ENCODE peak calls at places on chromosomes 7 and 10, in six cellular contexts. L is dorsolateral prefrontal cortex, C is GM13976, T is fibroblast of lung, O is HCT116, R is HFF-Myc. X is an unnamed sample.

GRCh38 chr7:17530741-17531417 is 232.4 kb downstream of the AHR start:
- DNase-seq in C (peak; percentile 11), R (no peak), L (no peak), T (peak; percentile 39), O (peak; percentile 26), X (no peak)

GRCh38 chr7:45219130-45219529 is 61.5 kb downstream of the RAMP3 start:
- DNase-seq in L (no peak), T (no peak), R (no peak), C (no peak), O (no peak), X (no peak)

GRCh38 chr7:98927125-98927524 is 48.8 kb downstream of the TRRAP start:
- DNase-seq in O (no peak), R (no peak), L (no peak), T (no peak), C (no peak), X (no peak)

GRCh38 chr10:124590216-124591122 is 128.8 kb downstream of the LHPP start:
- DNase-seq in L (peak; percentile 49), R (no peak), O (no peak), C (no peak), T (no peak), X (no peak)

GRCh38 chr10:101287922-101288638 is 58.8 kb upstream of the LBX1 start:
- DNase-seq in R (no peak), T (peak; percentile 41), O (peak; percentile 41), L (no peak), C (peak; percentile 47), X (no peak)

GRCh38 chr10:119149157-119149556 is 16.4 kb downstream of the SFXN4 start:
- DNase-seq in C (no peak), T (no peak), O (no peak), R (no peak), L (no peak), X (no peak)

GRCh38 chr7:158263110-158263963 is 324.3 kb downstream of the PTPRN2 start:
- DNase-seq in T (no peak), C (no peak), L (peak; percentile 17), R (no peak), O (no peak), X (no peak)

GRCh38 chr10:7945469-7946187 is 108.9 kb upstream of the GATA3 start:
- DNase-seq in L (no peak), R (no peak), T (peak; percentile 62), O (no peak), C (no peak), X (no peak)

GRCh38 chr10:79336276-79336675 is 11.0 kb upstream of the PPIF start:
- DNase-seq in C (no peak), L (no peak), T (no peak), O (no peak), R (no peak), X (no peak)

GRCh38 chr10:29865700-29866355 is 193.6 kb downstream of the JCAD start:
- DNase-seq in O (peak; percentile 16), R (no peak), C (no peak), T (no peak), L (no peak), X (no peak)

GRCh38 chr7:28458732-28459131 is 46.4 kb downstream of the CREB5 start:
- DNase-seq in T (peak; percentile 24), R (no peak), C (no peak), O (no peak), L (no peak), X (no peak)

GRCh38 chr7:155190608-155191536 is 106.8 kb upstream of the INSIG1 start:
- DNase-seq in O (no peak), L (no peak), R (no peak), T (peak; percentile 25), C (peak; percentile 87), X (peak; percentile 69)

GRCh38 chr7:46909601-46910051 is 672.3 kb downstream of the TNS3 start:
- DNase-seq in T (peak; percentile 72), C (no peak), L (no peak), R (no peak), O (no peak), X (no peak)

GRCh38 chr10:930415-931325 is 835 bp downstream of the LARP4B start:
- DNase-seq in O (no peak), L (no peak), R (no peak), C (no peak), T (peak; percentile 22), X (no peak)

GRCh38 chr7:132446666-132447217 is 129.5 kb downstream of the PLXNA4 start:
- DNase-seq in T (no peak), L (no peak), O (no peak), R (no peak), C (no peak), X (no peak)

GRCh38 chr7:5139998-5140397 is 50.0 kb upstream of the WIPI2 start:
- DNase-seq in T (peak; percentile 11), O (peak; percentile 39), R (no peak), L (no peak), C (peak; percentile 59), X (no peak)

GRCh38 chr7:156621628-156622027 is 18.9 kb upstream of the RNF32 start:
- DNase-seq in O (no peak), L (no peak), R (no peak), T (no peak), C (no peak), X (no peak)

GRCh38 chr7:54778696-54779285 is 19.8 kb upstream of the SEC61G start:
- DNase-seq in R (no peak), L (no peak), C (no peak), O (no peak), T (no peak), X (no peak)

GRCh38 chr7:97405842-97406241 is 288.3 kb downstream of the SDHAF3 start:
- DNase-seq in L (no peak), O (no peak), R (no peak), T (no peak), C (no peak), X (no peak)
- TF ChIP-seq CTCF in L (no peak), O (no peak), R (no peak), T (no peak), C (no peak), X (no peak)

GRCh38 chr10:72695496-72695895 is 3.6 kb downstream of the MCU start:
- DNase-seq in R (no peak), L (no peak), O (no peak), T (no peak), C (no peak), X (no peak)

GRCh38 chr10:72692897-72693598 is 1.1 kb downstream of the MCU start:
- DNase-seq in O (no peak), L (no peak), C (no peak), T (peak; percentile 40), R (no peak), X (no peak)

GRCh38 chr10:72692057-72692891 is at the start of gene MCU:
- DNase-seq in T (peak; percentile 92), C (peak; percentile 93), R (peak; percentile 62), O (no peak), L (peak; percentile 96), X (peak; percentile 88)

GRCh38 chr10:72693599-72693915 is 1.6 kb downstream of the MCU start:
- DNase-seq in O (no peak), T (no peak), L (no peak), R (no peak), C (no peak), X (no peak)

DNA sequence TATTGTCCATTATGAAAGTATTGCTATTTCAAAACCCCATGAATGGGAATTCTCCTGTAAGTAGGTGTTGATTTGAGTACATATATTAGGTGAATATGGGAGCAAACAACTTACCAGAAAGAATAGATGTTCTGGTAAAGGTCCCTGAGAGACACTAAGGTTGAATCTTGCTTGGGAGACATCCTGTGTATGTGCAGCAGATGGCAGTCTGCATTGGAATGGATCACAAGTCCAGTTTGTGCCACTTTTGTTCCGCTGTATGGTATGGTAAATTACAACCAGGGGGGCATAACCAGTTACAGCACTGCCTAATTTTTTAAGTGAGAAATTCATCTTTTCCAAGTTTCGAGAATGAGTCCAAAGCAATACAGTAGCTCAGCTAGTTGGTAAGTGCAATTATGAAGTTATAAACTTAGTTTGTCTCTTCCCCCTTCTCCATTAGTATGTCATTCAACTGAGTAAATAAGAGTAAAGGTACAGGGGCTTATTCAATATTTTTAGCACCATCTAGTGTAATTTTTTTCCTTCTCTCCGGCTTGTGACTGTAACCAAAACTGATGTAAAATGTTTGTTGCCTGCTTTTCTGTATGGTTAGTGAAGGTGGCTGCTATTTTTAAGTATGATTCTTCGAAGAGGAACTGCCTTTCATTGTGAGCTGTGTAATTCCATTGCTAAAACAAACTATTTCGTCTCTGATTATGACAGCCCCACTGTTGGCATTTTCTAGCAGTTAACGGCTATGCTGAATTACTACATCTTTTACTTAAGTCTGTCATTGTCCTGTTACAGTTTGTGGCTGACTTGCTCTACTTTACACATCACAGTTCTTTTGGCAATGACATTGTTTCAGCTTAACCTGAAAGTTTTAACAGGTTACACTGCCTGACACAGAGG is 2.8 kb downstream of the MCU start:
- DNase-seq in R (no peak), C (no peak), L (no peak), T (peak; percentile 71), O (no peak), X (no peak)
- TF ChIP-seq CTCF in R (peak; percentile 40), C (no peak), L (peak; percentile 26), T (peak; percentile 58), O (peak; percentile 39), X (no peak)

GRCh38 chr7:1197997-1198632 is 34.6 kb upstream of the UNCX start:
- DNase-seq in L (no peak), O (no peak), R (peak; percentile 62), T (peak; percentile 78), C (no peak), X (no peak)

GRCh38 chr7:1192171-1192676 is 32.2 kb upstream of the ZFAND2A start:
- DNase-seq in R (no peak), C (no peak), O (no peak), L (no peak), T (peak; percentile 93), X (no peak)

GRCh38 chr7:1189986-1190772 is 30.2 kb upstream of the ZFAND2A start:
- DNase-seq in R (no peak), T (no peak), L (no peak), C (no peak), O (no peak), X (no peak)

GRCh38 chr7:1196950-1197349 is 35.7 kb upstream of the UNCX start:
- DNase-seq in R (no peak), C (no peak), O (no peak), L (no peak), T (no peak), X (no peak)

GRCh38 chr7:1193593-1194424 is 33.8 kb upstream of the ZFAND2A start:
- DNase-seq in O (peak; percentile 40), T (peak; percentile 41), R (no peak), C (no peak), L (peak; percentile 66), X (no peak)
- TF ChIP-seq CTCF in O (peak; percentile 75), T (peak; percentile 54), R (peak; percentile 65), C (no peak), L (peak; percentile 28), X (no peak)

DNA sequence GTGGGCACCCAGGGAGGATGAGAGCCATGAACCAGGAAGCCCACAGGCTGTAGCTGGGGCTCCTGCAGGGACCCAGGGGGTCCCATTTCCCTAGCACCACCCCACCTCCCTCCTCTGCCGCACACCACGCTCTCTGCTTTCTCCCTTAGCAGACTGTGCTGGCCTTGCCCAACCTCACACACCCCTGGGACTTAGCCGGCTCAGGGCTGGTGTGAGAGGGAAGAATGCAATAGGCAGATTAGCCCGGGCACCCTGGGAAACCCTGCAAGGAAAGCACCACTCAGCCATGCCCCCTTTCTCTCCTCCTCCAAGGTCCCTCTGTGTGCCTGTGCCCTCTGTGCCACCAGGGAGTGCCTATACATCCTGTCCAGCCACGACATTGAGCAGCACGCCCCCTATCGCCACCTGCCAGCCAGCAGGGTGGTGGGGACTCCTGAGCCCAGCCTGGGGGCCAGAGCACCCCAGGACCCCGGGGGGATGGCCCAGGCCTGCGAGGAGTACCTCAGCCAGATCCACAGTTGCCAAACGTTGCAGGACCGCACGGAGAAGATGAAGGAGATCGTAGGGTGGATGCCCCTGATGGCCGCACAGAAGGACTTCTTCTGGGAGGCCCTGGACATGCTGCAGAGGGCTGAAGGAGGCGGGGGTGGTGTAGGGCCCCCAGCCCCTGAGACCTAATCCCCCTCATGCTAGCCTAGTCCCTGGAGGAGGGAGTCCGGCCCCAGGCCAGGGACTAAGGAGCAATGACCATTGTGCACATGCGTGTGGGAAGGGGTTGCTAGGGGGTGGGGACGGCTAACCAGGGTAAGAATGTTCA is 1.7 kb upstream of the PCOLCE start:
- DNase-seq in R (no peak), L (no peak), T (no peak), C (no peak), O (no peak), X (no peak)
- TF ChIP-seq CTCF in R (no peak), L (no peak), T (no peak), C (no peak), O (peak; percentile 10), X (no peak)